ENCODE peak calls at places on chromosome 6, in seven cellular contexts. K is astrocyte of the spinal cord, W is left lung, U is thoracic aorta, R is psoas muscle, D is upper lobe of left lung, I is lower lobe of right lung. G is an unnamed sample.

GRCh38 chr6:43707767-43708166 is 20.2 kb upstream of the MRPS18A start:
- DNase-seq in I (no peak), U (no peak), R (no peak), W (no peak), K (no peak), D (no peak), G (no peak)

GRCh38 chr6:48990746-48991145 is 472.3 kb downstream of the MMUT start:
- DNase-seq in I (no peak), R (no peak), U (no peak), D (no peak), W (no peak), K (no peak), G (no peak)

GRCh38 chr6:5518936-5519491 is 257.7 kb downstream of the FARS2 start:
- DNase-seq in U (no peak), W (no peak), I (no peak), K (no peak), D (no peak), R (no peak), G (no peak)

GRCh38 chr6:11766589-11767450 is 11.8 kb downstream of the ADTRP start:
- DNase-seq in R (no peak), K (peak; percentile 96), U (no peak), W (no peak), I (no peak), D (no peak), G (no peak)

GRCh38 chr6:80163754-80164187 is 57.3 kb downstream of the BCKDHB start:
- DNase-seq in W (no peak), D (no peak), I (no peak), K (peak; percentile 82), U (no peak), R (no peak), G (no peak)

GRCh38 chr6:37630281-37630799 is 67.3 kb downstream of the MDGA1 start:
- DNase-seq in W (peak; percentile 59), I (no peak), R (no peak), K (peak; percentile 98), U (peak; percentile 30), D (peak; percentile 55), G (peak; percentile 28)

GRCh38 chr6:14732845-14733757 is 512.8 kb upstream of the JARID2 start:
- DNase-seq in W (no peak), K (peak; percentile 70), U (no peak), I (no peak), R (no peak), D (no peak), G (no peak)

GRCh38 chr6:53837875-53838806 is 43.3 kb downstream of the LRRC1 start:
- DNase-seq in U (no peak), I (no peak), K (peak; percentile 34), D (no peak), W (no peak), R (no peak), G (no peak)

GRCh38 chr6:70277480-70277879 is 25.4 kb downstream of the COL9A1 start:
- DNase-seq in I (no peak), R (no peak), K (peak; percentile 13), W (no peak), U (no peak), D (no peak), G (no peak)

GRCh38 chr6:84912472-84913143 is 148.2 kb upstream of the TBX18 start:
- DNase-seq in D (no peak), K (no peak), W (no peak), U (no peak), I (no peak), R (no peak), G (no peak)

GRCh38 chr6:18509871-18510643 is 122.9 kb downstream of the RNF144B start:
- DNase-seq in I (no peak), K (no peak), R (no peak), D (no peak), W (no peak), U (no peak), G (no peak)

GRCh38 chr6:121881974-121882667 is 446.7 kb downstream of the GJA1 start:
- DNase-seq in R (no peak), K (peak; percentile 88), I (no peak), D (no peak), W (no peak), U (no peak), G (no peak)

GRCh38 chr6:52498538-52499017 is 78.3 kb downstream of the TRAM2 start:
- DNase-seq in K (no peak), R (no peak), D (no peak), I (no peak), U (no peak), W (no peak), G (no peak)

GRCh38 chr6:49541210-49541724 is 9.2 kb upstream of the C6orf141 start:
- DNase-seq in W (no peak), I (no peak), D (no peak), R (no peak), K (peak; percentile 74), U (no peak), G (no peak)

GRCh38 chr6:117110737-117111136 is 154.6 kb upstream of the VGLL2 start:
- DNase-seq in K (no peak), D (no peak), I (no peak), R (peak; percentile 33), U (no peak), W (no peak), G (no peak)

GRCh38 chr6:11172501-11173337 is 59.7 kb downstream of the NEDD9 start:
- DNase-seq in I (peak; percentile 75), U (no peak), W (peak; percentile 56), K (peak; percentile 53), R (peak; percentile 76), D (peak; percentile 69), G (peak; percentile 92)

GRCh38 chr6:23349521-23350147 is 776.4 kb upstream of the NRSN1 start:
- DNase-seq in K (peak; percentile 90), W (no peak), U (no peak), I (no peak), R (no peak), D (no peak), G (no peak)

GRCh38 chr6:41706876-41707564 is 28.4 kb downstream of the TFEB start:
- DNase-seq in R (peak; percentile 81), I (no peak), K (peak; percentile 15), U (no peak), D (peak; percentile 54), W (no peak), G (no peak)

GRCh38 chr6:63576147-63576772 is 4.0 kb downstream of the LOC128125822 start:
- DNase-seq in R (no peak), D (no peak), U (no peak), K (no peak), I (no peak), W (no peak), G (no peak)

GRCh38 chr6:159117031-159117430 is 52.2 kb upstream of the FNDC1 start:
- DNase-seq in K (no peak), U (no peak), R (peak; percentile 59), W (no peak), I (no peak), D (no peak), G (no peak)

GRCh38 chr6:159309723-159310122 is 140.5 kb downstream of the FNDC1 start:
- DNase-seq in R (no peak), I (no peak), U (no peak), K (no peak), D (no peak), W (no peak), G (no peak)

GRCh38 chr6:155195903-155196302 is 67.9 kb upstream of the CLDN20 start:
- DNase-seq in K (no peak), R (no peak), W (no peak), D (no peak), U (no peak), I (no peak), G (no peak)

GRCh38 chr6:56482525-56482924 is 160.2 kb downstream of the DST start:
- DNase-seq in K (no peak), I (no peak), W (no peak), D (no peak), U (no peak), R (no peak), G (no peak)

GRCh38 chr6:2454180-2454579 is 208.8 kb upstream of the GMDS start:
- DNase-seq in W (no peak), K (no peak), D (no peak), U (no peak), R (no peak), I (no peak), G (no peak)

GRCh38 chr6:85865665-85866372 is 223.1 kb upstream of the SYNCRIP start:
- DNase-seq in W (no peak), K (peak; percentile 77), R (no peak), D (no peak), U (no peak), I (no peak), G (no peak)

GRCh38 chr6:29708432-29709177 is 14.6 kb upstream of the HLA-F start:
- DNase-seq in I (no peak), U (no peak), W (no peak), K (no peak), D (peak; percentile 49), R (no peak), G (no peak)

GRCh38 chr6:26660096-26660425 is 515 bp upstream of the ZNF322 start:
- DNase-seq in K (no peak), R (no peak), U (no peak), D (no peak), W (no peak), I (no peak), G (no peak)
- TF ChIP-seq CTCF in K (no peak), R (peak; percentile 17), U (peak; percentile 37), D (no peak), W (no peak), I (no peak), G (no peak)

DNA sequence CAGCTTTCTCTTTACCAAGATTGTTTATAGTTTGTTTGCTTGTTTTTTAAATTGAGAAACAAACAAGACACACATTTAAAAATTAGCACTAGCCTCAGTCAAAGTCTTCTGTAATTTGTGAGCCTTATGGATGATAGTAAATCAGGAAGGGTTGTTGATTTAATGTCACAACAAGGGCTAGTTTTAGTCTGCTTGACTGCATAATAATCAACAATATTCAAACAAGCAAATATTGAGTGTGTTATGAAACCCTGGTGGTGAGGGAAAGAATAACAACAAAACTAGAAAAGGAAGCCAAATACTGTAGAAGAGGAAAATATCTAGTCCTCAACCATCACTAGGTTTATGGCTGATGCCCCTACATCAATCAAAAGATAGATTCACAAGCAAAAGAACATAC is 228.6 kb downstream of the TBC1D7 start:
- DNase-seq in W (no peak), I (no peak), K (no peak), D (no peak), R (no peak), U (no peak), G (no peak)
- TF ChIP-seq CTCF in W (no peak), I (no peak), K (peak; percentile 22), D (no peak), R (no peak), U (peak; percentile 13), G (no peak)

GRCh38 chr6:30942338-30943060 is 1.7 kb downstream of the MUCL3 start:
- DNase-seq in W (peak; percentile 80), I (peak; percentile 89), K (peak; percentile 71), D (peak; percentile 88), U (peak; percentile 8), R (peak; percentile 80), G (peak; percentile 35)
- TF ChIP-seq CTCF in W (no peak), I (peak; percentile 46), K (peak; percentile 64), D (no peak), U (no peak), R (peak; percentile 31), G (no peak)

DNA sequence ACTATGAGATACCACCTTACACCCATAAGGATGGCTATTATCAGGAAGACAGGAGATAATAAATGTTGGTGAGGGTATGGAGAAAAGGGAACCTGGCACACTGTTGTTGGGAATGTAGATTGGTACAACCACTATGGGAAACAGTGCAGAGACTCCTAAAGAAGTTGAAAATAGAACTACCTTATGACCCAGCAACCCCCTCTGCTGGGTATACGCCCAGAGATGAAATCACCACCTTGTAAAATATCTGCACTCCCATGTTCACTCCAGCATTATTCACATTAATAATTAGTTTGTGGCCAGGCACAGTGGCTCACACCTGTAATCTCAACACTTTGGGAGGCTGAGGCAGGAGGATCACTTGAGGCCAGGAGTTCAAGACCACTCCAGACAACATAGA is 26.8 kb downstream of the ZBTB9 start:
- DNase-seq in U (no peak), D (no peak), I (no peak), K (no peak), W (no peak), R (no peak), G (no peak)
- TF ChIP-seq CTCF in U (no peak), D (no peak), I (no peak), K (no peak), W (no peak), R (no peak), G (no peak)

G was measured in omental fat pad.